ENCODE peak calls at places on chromosome 18, in seven cellular contexts. J, Z, S, F, R, K and V are unnamed samples.

GRCh38 chr18:58407649-58408407 is 221.1 kb downstream of the ALPK2 start:
- DNase-seq in J (no peak), Z (no peak), S (no peak), F (peak; percentile 93), R (no peak), K (no peak), V (no peak)

GRCh38 chr18:43662657-43663056 is 385.4 kb upstream of the SYT4 start:
- DNase-seq in J (no peak), Z (no peak), S (no peak), F (no peak), R (peak; percentile 93), K (no peak), V (no peak)

GRCh38 chr18:24319757-24320156 is 77.9 kb downstream of the OSBPL1A start:
- DNase-seq in J (peak; percentile 63), Z (no peak), S (no peak), F (no peak), R (no peak), K (peak; percentile 25), V (no peak)

GRCh38 chr18:48563027-48563426 is 24.2 kb downstream of the CTIF start:
- DNase-seq in J (no peak), Z (no peak), S (peak; percentile 49), F (no peak), R (peak; percentile 92), K (no peak), V (no peak)

GRCh38 chr18:12991839-12992216 is 666 bp downstream of the CEP192 start:
- DNase-seq in J (no peak), Z (no peak), S (no peak), F (no peak), R (no peak), K (no peak), V (no peak)

GRCh38 chr18:48395646-48396045 is 13.5 kb downstream of the ZBTB7C start:
- DNase-seq in J (no peak), Z (no peak), S (no peak), F (no peak), R (no peak), K (no peak), V (no peak)

GRCh38 chr18:45957100-45957499 is 10.0 kb downstream of the EPG5 start:
- DNase-seq in J (no peak), Z (no peak), S (no peak), F (no peak), R (peak; percentile 82), K (no peak), V (no peak)

GRCh38 chr18:50128506-50129271 is 66.3 kb downstream of the MYO5B start:
- DNase-seq in J (peak; percentile 58), Z (no peak), S (no peak), F (peak; percentile 73), R (no peak), K (peak; percentile 39), V (no peak)

GRCh38 chr18:5463390-5463789 is 80.4 kb downstream of the EPB41L3 start:
- DNase-seq in J (no peak), Z (peak; percentile 89), S (peak; percentile 76), F (no peak), R (peak; percentile 93), K (peak; percentile 81), V (peak; percentile 66)

GRCh38 chr18:51342815-51343214 is 145.3 kb upstream of the MEX3C start:
- DNase-seq in J (no peak), Z (no peak), S (no peak), F (no peak), R (peak; percentile 1), K (no peak), V (no peak)

GRCh38 chr18:3294435-3295080 is 32.6 kb downstream of the MYL12B start:
- DNase-seq in J (no peak), Z (no peak), S (no peak), F (no peak), R (peak; percentile 92), K (peak; percentile 15), V (no peak)

GRCh38 chr18:3293196-3293951 is 31.4 kb downstream of the MYL12B start:
- DNase-seq in J (no peak), Z (no peak), S (no peak), F (no peak), R (no peak), K (no peak), V (no peak)

DNA sequence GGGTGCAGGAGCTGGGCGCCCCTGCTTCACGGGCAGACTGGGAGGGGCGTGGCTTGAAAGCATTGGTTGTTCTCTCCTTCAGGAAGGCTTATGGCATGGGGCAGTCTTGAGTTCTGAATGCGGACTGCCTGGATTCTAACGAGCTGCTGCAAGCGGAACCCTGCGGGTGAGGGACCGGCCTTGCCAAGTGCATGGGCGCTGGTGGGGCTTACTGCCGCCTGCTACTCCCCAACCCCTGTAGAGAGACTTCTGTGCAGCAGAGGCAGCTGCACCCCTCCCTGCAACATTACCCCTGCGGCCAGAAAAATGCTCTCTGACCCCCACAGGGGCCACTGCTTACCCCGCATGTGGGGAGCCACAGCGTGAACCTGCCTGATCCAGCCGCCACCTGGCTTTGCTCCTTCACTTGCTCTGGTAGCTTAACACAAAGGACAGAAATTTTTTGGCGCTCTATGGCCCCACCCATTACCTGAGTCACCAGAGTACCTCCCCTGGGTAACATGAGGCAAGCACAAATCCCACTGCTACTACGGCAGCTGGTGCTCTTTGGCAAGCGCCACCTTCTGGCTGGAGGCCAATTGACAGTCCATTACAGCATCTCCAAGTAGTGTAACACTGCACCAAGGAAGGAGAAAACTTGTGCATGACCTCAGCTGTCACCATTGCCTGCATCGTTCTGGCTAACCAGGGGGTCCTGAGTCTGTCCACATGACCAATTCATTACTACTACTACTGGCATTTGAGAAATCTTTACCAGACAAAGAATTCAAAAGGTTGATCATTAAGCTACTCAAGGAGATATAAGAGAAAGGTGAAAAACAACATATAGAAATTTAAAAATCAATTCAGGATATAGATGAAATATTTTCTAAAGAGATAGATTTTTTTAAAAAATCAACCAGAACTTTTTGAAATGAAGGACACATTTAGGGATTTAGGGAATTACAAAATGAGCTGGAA is 35.4 kb downstream of the MYL12B start:
- DNase-seq in J (peak; percentile 94), Z (peak; percentile 71), S (peak; percentile 97), F (peak; percentile 91), R (peak; percentile 86), K (peak; percentile 96), V (peak; percentile 89)
- TF ChIP-seq POLR2A in J (no peak), Z (no peak), S (peak; percentile 66), F (peak; percentile 39), R (no peak), K (peak; percentile 90), V (no peak)

GRCh38 chr18:74444104-74444503 is 13.0 kb downstream of the DIPK1C start:
- DNase-seq in J (no peak), Z (no peak), S (no peak), F (no peak), R (no peak), K (peak; percentile 13), V (no peak)

GRCh38 chr18:74446631-74447403 is 10.3 kb downstream of the DIPK1C start:
- DNase-seq in J (no peak), Z (no peak), S (no peak), F (no peak), R (no peak), K (no peak), V (no peak)

GRCh38 chr18:74447404-74448152 is 9.5 kb downstream of the DIPK1C start:
- DNase-seq in J (no peak), Z (no peak), S (no peak), F (no peak), R (no peak), K (no peak), V (no peak)

GRCh38 chr18:74445585-74445984 is 11.5 kb downstream of the DIPK1C start:
- DNase-seq in J (no peak), Z (no peak), S (no peak), F (no peak), R (no peak), K (no peak), V (no peak)

GRCh38 chr18:74446178-74446577 is 10.9 kb downstream of the DIPK1C start:
- DNase-seq in J (no peak), Z (no peak), S (no peak), F (no peak), R (no peak), K (no peak), V (no peak)
- H3K27me3 ChIP-seq in J (peaks cover 18% of the 10 kb centered on the region), Z (peaks cover 5% of the 10 kb centered on the region), S (peaks cover 3% of the 10 kb centered on the region), F (no peaks in the 10 kb centered on the region), R (peaks cover 24% of the 10 kb centered on the region), K (no peaks in the 10 kb centered on the region), V (no peaks in the 10 kb centered on the region)

DNA sequence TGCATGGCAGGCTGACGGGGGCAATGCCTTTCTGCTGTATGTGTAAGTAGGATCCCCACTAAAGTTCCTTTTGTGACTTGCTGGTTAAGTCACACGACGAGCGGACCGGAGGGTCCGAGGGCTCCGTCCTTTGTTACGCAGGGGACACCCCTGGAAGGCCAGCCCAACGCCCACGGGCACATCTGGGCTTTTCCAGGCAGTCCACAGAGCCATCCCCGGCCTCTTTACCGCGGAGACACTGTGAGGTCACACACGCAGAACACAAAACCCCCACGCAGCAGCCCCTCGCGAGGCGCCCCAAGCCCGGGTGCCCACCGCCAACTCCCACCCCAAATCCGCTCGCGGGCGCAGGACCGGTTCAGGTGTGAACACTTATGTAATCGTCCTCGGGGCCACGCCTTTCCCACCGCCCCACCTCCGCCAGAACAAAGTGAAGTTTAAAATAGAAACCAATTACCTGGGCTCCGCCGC is 4.3 kb downstream of the ZNF516 start:
- DNase-seq in J (peak; percentile 76), Z (peak; percentile 44), S (no peak), F (peak; percentile 82), R (peak; percentile 32), K (peak; percentile 83), V (no peak)
- TF ChIP-seq POLR2A in J (no peak), Z (peak; percentile 26), S (peak; percentile 27), F (no peak), R (peak; percentile 45), K (peak; percentile 63), V (no peak)

GRCh38 chr18:35770360-35770759 is 188.8 kb downstream of the GALNT1 start:
- DNase-seq in J (no peak), Z (no peak), S (no peak), F (no peak), R (no peak), K (no peak), V (no peak)
- H3K27me3 ChIP-seq in J (no peaks in the 10 kb centered on the region), Z (no peaks in the 10 kb centered on the region), S (no peaks in the 10 kb centered on the region), F (no peaks in the 10 kb centered on the region), R (no peaks in the 10 kb centered on the region), K (no peaks in the 10 kb centered on the region), V (no peaks in the 10 kb centered on the region)